ENCODE peak calls at places on chromosomes 2 and 18, in seven cellular contexts. G is LNCaP clone FGC, T is WERI-Rb-1, S is omental fat pad, R is IMR-90, P is fibroblast of mammary gland, F is endothelial cell of umbilical vein. C is an unnamed sample.

GRCh38 chr18:48950536-48951447 is at the start of gene SMAD7:
- DNase-seq in S (no peak), F (peak), R (no peak), T (no peak), P (no peak), G (no peak), C (no peak)

GRCh38 chr2:216113572-216113971 is 4.4 kb downstream of the XRCC5 start:
- DNase-seq in P (no peak), G (no peak), F (no peak), S (no peak), T (no peak), R (no peak), C (no peak)

GRCh38 chr2:193869564-193869963 is 1674.8 kb upstream of the TMEFF2 start:
- DNase-seq in T (no peak), S (no peak), G (no peak), P (no peak), F (no peak), R (no peak), C (no peak)

GRCh38 chr2:176115883-176116813 is at the start of gene HOXD10:
- DNase-seq in R (no peak), P (peak), T (peak), F (peak), G (no peak), S (no peak), C (no peak)

GRCh38 chr2:219713110-219713509 is 85.7 kb downstream of the SLC4A3 start:
- DNase-seq in S (no peak), T (peak), R (peak), G (peak), P (peak), F (peak), C (no peak)

GRCh38 chr2:192379736-192380135 is 185.0 kb upstream of the TMEFF2 start:
- DNase-seq in S (no peak), R (no peak), F (no peak), G (no peak), P (no peak), T (no peak), C (no peak)

GRCh38 chr2:210188755-210189154 is 17.5 kb upstream of the KANSL1L start:
- DNase-seq in T (no peak), R (no peak), F (no peak), P (no peak), G (no peak), S (no peak), C (no peak)

GRCh38 chr2:105595536-105595935 is 149.2 kb upstream of the NCK2 start:
- DNase-seq in G (no peak), R (no peak), F (no peak), S (no peak), T (no peak), P (no peak), C (no peak)

GRCh38 chr2:241926541-241927311 is 57.2 kb downstream of the RTP5 start:
- DNase-seq in S (no peak), G (no peak), F (no peak), T (peak), R (no peak), P (no peak), C (no peak)

GRCh38 chr18:36283448-36283847 is 14.1 kb upstream of the FHOD3 start:
- DNase-seq in S (no peak), P (no peak), G (no peak), R (no peak), T (no peak), F (no peak), C (no peak)

GRCh38 chr18:56161604-56162003 is 476.8 kb downstream of the TXNL1 start:
- DNase-seq in T (no peak), G (no peak), S (no peak), P (peak), F (no peak), R (no peak), C (no peak)

GRCh38 chr2:100813527-100813926 is 6.4 kb upstream of the NPAS2 start:
- DNase-seq in G (no peak), F (peak), S (no peak), T (no peak), R (peak), P (peak), C (no peak)

GRCh38 chr2:74887961-74888670 is 54.2 kb downstream of the HK2 start:
- DNase-seq in F (no peak), P (peak), G (no peak), S (no peak), T (no peak), R (peak), C (no peak)

GRCh38 chr2:74887445-74887951 is 53.6 kb downstream of the HK2 start:
- DNase-seq in F (no peak), G (no peak), S (no peak), R (peak), P (peak), T (no peak), C (no peak)

GRCh38 chr2:74884866-74885265 is 50.9 kb downstream of the HK2 start:
- DNase-seq in T (no peak), G (no peak), P (no peak), F (no peak), R (no peak), S (no peak), C (no peak)

GRCh38 chr2:74886251-74886650 is 52.3 kb downstream of the HK2 start:
- DNase-seq in P (no peak), R (no peak), S (no peak), G (no peak), T (no peak), F (no peak), C (no peak)

DNA sequence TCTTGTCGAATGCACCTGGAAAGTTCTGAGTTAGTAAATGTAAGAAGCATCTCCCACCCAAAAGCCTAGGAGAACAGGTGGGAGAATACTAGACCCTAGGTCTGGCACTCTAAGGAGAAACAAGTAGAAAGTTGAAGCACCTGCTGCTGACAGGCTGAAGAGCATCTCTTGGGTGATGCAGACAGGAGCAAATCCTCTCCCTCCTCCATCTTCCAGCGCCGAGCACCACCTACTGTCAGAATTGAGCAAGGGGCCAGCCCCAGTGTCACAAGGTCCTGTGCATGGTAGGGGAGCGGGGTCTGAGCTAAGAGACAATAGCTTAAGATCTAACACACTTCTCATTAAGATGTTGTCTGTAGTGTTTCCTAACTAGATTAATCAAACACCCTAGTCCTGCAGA is 52.9 kb downstream of the HK2 start:
- DNase-seq in T (peak), P (no peak), R (no peak), F (no peak), S (no peak), G (no peak), C (no peak)
- TF ChIP-seq CTCF in T (peak), P (no peak), R (no peak), F (no peak), S (no peak), G (peak), C (no peak)

GRCh38 chr18:68679531-68679930 is 35.4 kb downstream of the TMX3 start:
- DNase-seq in G (no peak), R (peak), T (no peak), P (peak), S (no peak), F (no peak), C (no peak)

GRCh38 chr18:68676913-68677312 is 38.0 kb downstream of the TMX3 start:
- DNase-seq in S (no peak), F (no peak), P (peak), T (no peak), R (peak), G (no peak), C (no peak)
- TF ChIP-seq CTCF in S (no peak), F (no peak), P (peak), T (no peak), R (peak), G (peak), C (no peak)

DNA sequence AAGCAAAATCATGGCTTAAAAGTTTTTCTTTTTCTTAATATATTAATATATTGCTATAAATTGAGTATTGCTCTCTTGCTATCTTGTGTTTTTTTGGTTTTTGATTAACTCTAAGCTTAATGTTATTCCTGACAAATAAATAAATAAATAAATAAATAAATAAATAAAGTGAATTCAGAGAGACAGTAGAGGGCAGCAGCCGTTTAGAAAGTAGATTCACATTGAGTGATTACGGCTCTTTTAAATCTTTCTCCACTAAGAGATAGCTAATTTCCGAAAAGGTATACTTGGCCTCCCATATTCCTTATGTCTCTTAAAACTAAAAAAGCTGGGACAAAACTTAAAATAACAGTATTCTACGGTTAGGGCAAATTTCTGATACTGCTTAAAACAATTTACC is 34.3 kb downstream of the MSH2 start:
- DNase-seq in G (no peak), P (peak), R (peak), S (no peak), F (peak), T (no peak), C (no peak)
- TF ChIP-seq CTCF in G (no peak), P (peak), R (peak), S (no peak), F (no peak), T (peak), C (peak)

DNA sequence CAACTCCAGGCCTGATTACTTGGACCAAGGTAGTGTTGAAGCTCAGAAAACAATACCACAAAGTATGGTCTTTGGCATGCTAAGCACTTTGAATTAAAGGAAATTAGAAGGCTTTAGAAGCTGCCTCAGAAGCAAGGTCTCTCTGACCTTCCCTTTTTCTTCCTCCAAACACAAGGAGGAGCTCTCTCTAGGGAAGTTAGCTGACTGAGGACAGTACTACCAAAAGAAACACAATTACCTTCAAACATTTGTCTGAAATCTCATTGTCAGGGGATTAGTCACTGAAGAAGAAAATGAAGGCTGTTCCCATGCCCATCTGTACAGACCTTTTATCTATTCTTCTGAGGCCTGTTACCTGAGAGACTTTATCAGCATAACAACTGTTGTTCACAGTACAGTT is 279.3 kb downstream of the CDH20 start:
- DNase-seq in F (no peak), T (no peak), P (peak), R (no peak), G (no peak), S (no peak), C (no peak)
- TF ChIP-seq CTCF in F (no peak), T (peak), P (peak), R (peak), G (peak), S (no peak), C (no peak)

GRCh38 chr2:28869494-28870145 is 489 bp downstream of the TRMT61B start:
- DNase-seq in P (no peak), F (no peak), G (no peak), T (no peak), S (no peak), R (no peak), C (no peak)
- TF ChIP-seq CTCF in P (no peak), F (no peak), G (no peak), T (no peak), S (no peak), R (no peak), C (no peak)